ENCODE peak calls at places on chromosomes 7 and 10, in seven cellular contexts. I, M, H, U, T, V and X are unnamed samples.
A peak's percentile ranks its signal among the peaks of the same experiment; 100 is the strongest.

GRCh38 chr10:78542536-78542935 is 508.9 kb downstream of the RPS24 start:
- DNase-seq in I (no peak), M (no peak), H (peak; percentile 4), U (no peak), T (no peak), V (no peak), X (no peak)

GRCh38 chr7:94949532-94949931 is 42.1 kb downstream of the PPP1R9A start:
- DNase-seq in I (no peak), M (no peak), H (no peak), U (no peak), T (no peak), V (no peak), X (no peak)

GRCh38 chr10:26574783-26575182 is 122.7 kb upstream of the PDSS1 start:
- DNase-seq in I (no peak), M (no peak), H (no peak), U (no peak), T (no peak), V (no peak), X (no peak)

GRCh38 chr10:107733328-107733727 is 568.8 kb upstream of the SORCS1 start:
- DNase-seq in I (peak; percentile 32), M (no peak), H (no peak), U (no peak), T (no peak), V (no peak), X (no peak)

GRCh38 chr10:36110097-36110496 is 468.0 kb upstream of the FZD8 start:
- DNase-seq in I (no peak), M (no peak), H (no peak), U (no peak), T (no peak), V (no peak), X (no peak)

GRCh38 chr7:54541941-54542618 is at the start of gene VSTM2A:
- DNase-seq in I (no peak), M (peak; percentile 66), H (no peak), U (no peak), T (no peak), V (no peak), X (peak; percentile 85)

GRCh38 chr10:75201793-75202307 is 8.7 kb upstream of the VDAC2 start:
- DNase-seq in I (no peak), M (no peak), H (no peak), U (no peak), T (peak; percentile 11), V (no peak), X (no peak)

GRCh38 chr7:54622696-54623309 is 80.6 kb downstream of the VSTM2A start:
- DNase-seq in I (no peak), M (no peak), H (no peak), U (no peak), T (no peak), V (no peak), X (no peak)

GRCh38 chr10:132835848-132836233 is 49.9 kb upstream of the NKX6-2 start:
- DNase-seq in I (no peak), M (no peak), H (no peak), U (no peak), T (no peak), V (no peak), X (peak; percentile 45)

GRCh38 chr10:59865101-59865500 is 41.3 kb downstream of the CCDC6 start:
- DNase-seq in I (no peak), M (no peak), H (peak; percentile 37), U (peak; percentile 9), T (peak; percentile 53), V (peak; percentile 41), X (peak; percentile 81)

GRCh38 chr7:6284055-6284400 is 11.6 kb upstream of the CYTH3 start:
- DNase-seq in I (peak; percentile 27), M (no peak), H (no peak), U (no peak), T (no peak), V (no peak), X (no peak)

GRCh38 chr7:49892473-49892872 is 119.0 kb downstream of the VWC2 start:
- DNase-seq in I (no peak), M (no peak), H (no peak), U (no peak), T (no peak), V (no peak), X (no peak)

GRCh38 chr7:111392976-111393762 is 169.1 kb downstream of the IMMP2L start:
- DNase-seq in I (peak; percentile 82), M (no peak), H (no peak), U (no peak), T (no peak), V (no peak), X (peak; percentile 47)

GRCh38 chr10:103394180-103394579 is 2.1 kb downstream of the ATP5MK start:
- DNase-seq in I (peak; percentile 30), M (no peak), H (no peak), U (no peak), T (no peak), V (no peak), X (no peak)

GRCh38 chr10:75000748-75001321 is 110.6 kb upstream of the SAMD8 start:
- DNase-seq in I (no peak), M (no peak), H (no peak), U (no peak), T (no peak), V (no peak), X (no peak)

GRCh38 chr10:12228851-12229250 is 32.9 kb downstream of the CDC123 start:
- DNase-seq in I (no peak), M (no peak), H (no peak), U (no peak), T (no peak), V (no peak), X (no peak)

GRCh38 chr7:129479831-129480230 is 22.5 kb upstream of the SMKR1 start:
- DNase-seq in I (no peak), M (no peak), H (no peak), U (no peak), T (no peak), V (no peak), X (no peak)

DNA sequence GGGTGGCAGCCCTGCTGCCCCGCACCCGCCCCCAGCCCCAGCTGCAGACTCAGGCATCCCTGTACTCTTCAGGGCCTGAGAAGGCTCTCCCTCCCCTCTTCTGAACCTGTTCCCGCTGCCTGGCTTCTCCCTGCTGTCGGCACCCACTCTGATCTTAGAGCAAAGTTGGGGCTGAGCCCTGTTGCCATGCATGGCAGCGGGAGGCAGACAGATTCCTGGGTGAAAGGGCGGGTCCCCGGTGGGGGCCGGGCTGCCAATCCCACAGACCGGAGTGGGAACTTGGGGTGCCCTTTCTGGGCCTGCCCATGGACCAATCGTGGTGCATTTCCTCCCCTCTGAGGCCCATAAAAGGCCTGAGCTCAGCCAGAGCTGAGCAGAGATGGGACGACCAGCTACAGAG is 80.7 kb downstream of the SPDYE5 start:
- DNase-seq in I (no peak), M (no peak), H (no peak), U (no peak), T (no peak), V (no peak), X (no peak)
- H3K27ac ChIP-seq in I (no peak overlapping the region), M (no peak overlapping the region), H (no peak overlapping the region), U (no peak overlapping the region), T (no peak overlapping the region), V (no peak overlapping the region), X (no peak overlapping the region)

DNA sequence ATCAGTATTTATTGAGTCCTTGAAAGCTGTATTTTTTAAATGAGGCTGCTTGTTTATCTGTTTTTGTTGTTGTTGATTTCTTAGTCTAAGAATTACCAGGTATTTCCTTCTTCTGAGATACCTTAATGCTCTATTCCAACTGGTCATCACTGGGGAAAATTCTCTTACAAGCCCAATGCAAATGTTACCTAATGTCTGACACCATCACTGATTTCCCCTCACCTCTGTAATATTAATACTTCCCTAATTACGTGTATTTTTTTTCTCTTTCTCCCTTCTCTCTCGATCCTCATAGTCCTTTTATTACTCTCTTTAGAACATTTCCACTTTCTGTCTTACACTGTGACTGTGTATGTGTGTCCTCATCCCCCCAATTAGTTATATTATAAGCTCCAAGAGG is 13.9 kb downstream of the HDAC9 start:
- DNase-seq in I (no peak), M (no peak), H (no peak), U (no peak), T (no peak), V (no peak), X (no peak)
- H3K27ac ChIP-seq in I (peak overlapping the region; percentile 100), M (peak overlapping the region; percentile 99), H (peak overlapping the region; percentile 85), U (no peak overlapping the region), T (no peak overlapping the region), V (peak overlapping the region; percentile 76), X (peak overlapping the region; percentile 17)

GRCh38 chr7:139424004-139424403 is 59.5 kb downstream of the KLRG2 start:
- DNase-seq in I (no peak), M (no peak), H (no peak), U (no peak), T (no peak), V (no peak), X (no peak)

GRCh38 chr7:139421123-139421522 is 61.4 kb downstream of the LUC7L2 start:
- DNase-seq in I (no peak), M (no peak), H (no peak), U (no peak), T (no peak), V (no peak), X (no peak)

GRCh38 chr7:139422126-139422525 is 61.3 kb downstream of the KLRG2 start:
- DNase-seq in I (no peak), M (no peak), H (peak; percentile 12), U (no peak), T (no peak), V (no peak), X (no peak)

GRCh38 chr7:139426258-139427028 is 57.0 kb downstream of the KLRG2 start:
- DNase-seq in I (no peak), M (no peak), H (no peak), U (no peak), T (no peak), V (peak; percentile 62), X (no peak)

DNA sequence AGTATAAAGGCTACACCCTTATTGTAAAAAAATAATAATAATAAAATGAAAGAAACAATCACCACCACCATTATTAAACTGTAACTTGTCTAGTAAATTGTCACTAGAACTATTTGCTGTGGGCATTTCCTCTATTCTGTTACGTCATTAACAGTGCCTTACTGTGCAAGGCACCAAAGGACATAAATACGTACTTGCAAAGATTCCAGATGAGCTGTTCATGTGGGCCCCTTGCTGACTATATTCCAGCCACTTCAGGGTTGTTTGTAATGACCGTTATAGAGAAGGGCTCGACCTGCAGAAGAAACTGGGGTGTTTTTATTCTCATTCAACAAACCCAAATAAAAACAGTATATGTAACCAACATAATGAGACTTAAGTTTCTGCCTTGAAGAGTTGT is 60.4 kb downstream of the KLRG2 start:
- DNase-seq in I (no peak), M (no peak), H (no peak), U (no peak), T (no peak), V (no peak), X (no peak)
- H3K27ac ChIP-seq in I (no peak overlapping the region), M (no peak overlapping the region), H (no peak overlapping the region), U (no peak overlapping the region), T (no peak overlapping the region), V (no peak overlapping the region), X (no peak overlapping the region)

DNA sequence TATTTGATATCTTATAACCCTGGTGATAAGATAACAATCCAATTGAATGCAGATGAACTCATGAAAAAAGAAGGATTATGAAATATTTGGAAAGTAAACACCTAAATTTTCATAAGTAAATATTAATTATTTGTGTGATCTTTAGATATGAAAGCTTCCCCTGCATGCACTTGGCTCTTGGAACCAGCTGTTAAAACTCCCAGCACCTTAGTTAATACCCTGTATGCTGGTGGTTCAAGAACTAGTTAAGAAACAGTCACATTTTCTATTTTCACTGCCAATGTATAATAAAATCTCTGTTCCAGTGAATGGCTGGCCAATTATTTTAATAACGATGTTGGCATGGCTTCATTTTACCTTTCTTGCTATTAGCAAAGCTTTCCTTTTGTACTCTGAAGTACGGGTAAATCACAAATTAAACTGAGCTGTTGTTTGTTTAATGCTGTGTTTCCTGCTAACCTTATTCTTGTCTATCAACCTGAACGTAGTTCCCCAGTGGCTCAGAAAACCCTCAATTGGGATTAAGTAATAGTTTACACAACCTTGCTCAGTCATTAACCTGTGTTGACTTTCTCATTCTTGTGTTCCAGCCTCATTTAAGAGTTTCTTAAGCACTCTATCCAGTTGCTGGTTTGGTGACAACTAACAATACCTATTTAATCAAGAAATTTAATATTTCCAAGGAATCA is 38.9 kb downstream of the MET start:
- DNase-seq in I (no peak), M (no peak), H (no peak), U (no peak), T (no peak), V (no peak), X (no peak)
- H3K27ac ChIP-seq in I (no peak overlapping the region), M (peak overlapping the region; percentile 34), H (no peak overlapping the region), U (no peak overlapping the region), T (no peak overlapping the region), V (peak overlapping the region; percentile 52), X (no peak overlapping the region)